ENCODE peak calls at places on chromosome 11, in seven cellular contexts. G is posterior cingulate gyrus; J is NT2/D1; S is mucosa of descending colon; Q is GM03348; Z is neural crest cell; R is activated CD4-positive, alpha-beta T cell treated with anti-CD3 and anti-CD28 coated beads, Interleukin-2, amount 50 U/mL, for 4 hours. T is an unnamed sample.

GRCh38 chr11:111077938-111078337 is 167.6 kb upstream of the POU2AF2 start:
- DNase-seq in G (no peak), R (no peak), Z (no peak), S (no peak), J (no peak), Q (no peak), T (no peak)

GRCh38 chr11:69599502-69599901 is 41.5 kb upstream of the CCND1 start:
- DNase-seq in Z (no peak), S (no peak), J (no peak), Q (no peak), G (no peak), R (no peak), T (no peak)

GRCh38 chr11:2593393-2593950 is 106.3 kb downstream of the KCNQ1OT1 start:
- DNase-seq in Z (no peak), Q (peak), G (no peak), S (no peak), R (no peak), J (no peak), T (no peak)

GRCh38 chr11:45158210-45158644 is 11.8 kb downstream of the PRDM11 start:
- DNase-seq in Q (no peak), G (no peak), J (no peak), Z (no peak), R (no peak), S (no peak), T (peak)

GRCh38 chr11:490930-491260 is 16.1 kb downstream of the RNH1 start:
- DNase-seq in R (no peak), Q (no peak), G (no peak), S (peak), Z (no peak), J (no peak), T (no peak)

GRCh38 chr11:62233730-62234129 is 8.3 kb upstream of the SCGB1D2 start:
- DNase-seq in J (no peak), Z (no peak), S (no peak), R (no peak), G (no peak), Q (no peak), T (no peak)

GRCh38 chr11:406796-407650 is 7.8 kb downstream of the SIGIRR start:
- DNase-seq in G (no peak), Q (peak), S (peak), R (peak), Z (peak), J (peak), T (no peak)

GRCh38 chr11:30902929-30903328 is 316.8 kb upstream of the MPPED2 start:
- DNase-seq in G (no peak), R (no peak), S (no peak), Z (no peak), J (no peak), Q (no peak), T (no peak)

GRCh38 chr11:31656051-31656450 is 146.5 kb downstream of the ELP4 start:
- DNase-seq in J (no peak), G (no peak), R (no peak), Z (no peak), S (no peak), Q (no peak), T (peak)

GRCh38 chr11:7903940-7904339 is 27.1 kb downstream of the OR10A6 start:
- DNase-seq in G (no peak), J (no peak), Z (no peak), Q (no peak), R (no peak), S (no peak), T (no peak)

GRCh38 chr11:128927683-128928336 is 14.9 kb downstream of the TP53AIP1 start:
- DNase-seq in G (no peak), S (no peak), J (no peak), Z (no peak), Q (no peak), R (no peak), T (no peak)

GRCh38 chr11:11297578-11297977 is 55.5 kb downstream of the CSNK2A3 start:
- DNase-seq in J (no peak), Z (no peak), S (no peak), R (no peak), Q (no peak), G (no peak), T (no peak)

GRCh38 chr11:112174789-112175595 is at the start of gene BCO2:
- DNase-seq in Q (peak), S (peak), G (peak), R (peak), J (peak), Z (peak), T (no peak)